ENCODE peak calls at places on chromosome 16, in five cellular contexts. X, Z, B, J and A are unnamed samples.

GRCh38 chr16:79947771-79948170 is 347.2 kb upstream of the MAF start:
- DNase-seq in J (no peak), X (no peak), B (no peak), Z (no peak), A (no peak)

GRCh38 chr16:85034591-85035433 is 7.2 kb downstream of the KIAA0513 start:
- DNase-seq in B (no peak), J (no peak), Z (no peak), X (no peak), A (no peak)

GRCh38 chr16:87278191-87279093 is 38.8 kb downstream of the C16orf95 start:
- DNase-seq in X (peak; percentile 71), B (peak; percentile 91), Z (peak; percentile 77), J (peak; percentile 52), A (peak; percentile 97)

GRCh38 chr16:87830673-87831420 is 38.5 kb downstream of the SLC7A5 start:
- DNase-seq in X (no peak), J (no peak), B (no peak), Z (no peak), A (no peak)

GRCh38 chr16:14337303-14338191 is 266.4 kb downstream of the MRTFB start:
- DNase-seq in B (no peak), J (no peak), X (no peak), Z (no peak), A (no peak)

GRCh38 chr16:89729863-89730574 is 8.7 kb downstream of the ZNF276 start:
- DNase-seq in J (no peak), B (no peak), Z (no peak), X (no peak), A (no peak)

GRCh38 chr16:20851601-20852000 is 45.3 kb downstream of the REXO5 start:
- DNase-seq in Z (no peak), X (no peak), J (peak; percentile 28), B (no peak), A (peak; percentile 36)

GRCh38 chr16:50466170-50466569 is 82.0 kb upstream of the NKD1 start:
- DNase-seq in B (no peak), X (no peak), J (no peak), Z (no peak), A (no peak)

GRCh38 chr16:53884748-53885147 is 180.8 kb downstream of the FTO start:
- DNase-seq in X (no peak), J (no peak), Z (no peak), B (no peak), A (no peak)

GRCh38 chr16:81604960-81605383 is 160.4 kb downstream of the CMIP start:
- DNase-seq in B (no peak), Z (no peak), J (no peak), X (no peak), A (no peak)

GRCh38 chr16:68645494-68646388 is 631 bp downstream of the CDH3 start:
- DNase-seq in X (no peak), B (peak; percentile 74), J (no peak), Z (no peak), A (peak; percentile 51)

GRCh38 chr16:72066747-72067146 is 3.7 kb downstream of the HPR start:
- DNase-seq in Z (no peak), J (peak; percentile 13), B (peak; percentile 37), X (peak; percentile 72), A (peak; percentile 58)

GRCh38 chr16:76241735-76242134 is 35.5 kb upstream of the CNTNAP4 start:
- DNase-seq in X (no peak), B (no peak), Z (no peak), J (no peak), A (no peak)

GRCh38 chr16:74461826-74462225 is 40.5 kb upstream of the CLEC18B start:
- DNase-seq in B (no peak), J (no peak), Z (no peak), X (no peak), A (no peak)

GRCh38 chr16:11101695-11102522 is 154.1 kb downstream of the SOCS1 start:
- DNase-seq in Z (no peak), J (no peak), X (peak; percentile 73), B (no peak), A (no peak)

GRCh38 chr16:5231246-5231759 is 133.7 kb upstream of the EEF2KMT start:
- DNase-seq in B (no peak), Z (no peak), J (no peak), X (no peak), A (no peak)

GRCh38 chr16:6484931-6485330 is 847.7 kb upstream of the RBFOX1 start:
- DNase-seq in X (no peak), J (no peak), B (no peak), Z (no peak), A (no peak)

GRCh38 chr16:22970191-22970845 is 156.4 kb downstream of the HS3ST2 start:
- DNase-seq in Z (no peak), B (no peak), J (no peak), X (no peak), A (no peak)

GRCh38 chr16:30924086-30924714 is 828 bp downstream of the FBXL19 start:
- DNase-seq in X (peak; percentile 26), B (peak; percentile 67), Z (no peak), J (no peak), A (no peak)

GRCh38 chr16:54193656-54194007 is 93.0 kb downstream of the IRX3 start:
- DNase-seq in B (peak; percentile 90), Z (peak; percentile 59), X (peak; percentile 68), J (peak; percentile 59), A (peak; percentile 54)

GRCh38 chr16:11896776-11897175 is 19.0 kb downstream of the GSPT1 start:
- DNase-seq in X (no peak), Z (no peak), J (no peak), B (no peak), A (no peak)

GRCh38 chr16:48636521-48636920 is 26.5 kb upstream of the N4BP1 start:
- DNase-seq in J (no peak), X (no peak), Z (no peak), B (no peak), A (no peak)

GRCh38 chr16:46839986-46840443 is 9.0 kb upstream of the C16orf87 start:
- DNase-seq in J (no peak), X (no peak), Z (no peak), B (no peak), A (no peak)

GRCh38 chr16:17306745-17307144 is 164.0 kb downstream of the XYLT1 start:
- DNase-seq in X (no peak), Z (no peak), B (no peak), J (no peak), A (no peak)

GRCh38 chr16:30602595-30603277 is 7.5 kb downstream of the ZNF689 start:
- DNase-seq in Z (no peak), J (no peak), B (no peak), X (no peak), A (no peak)

GRCh38 chr16:46857261-46857962 is 26.4 kb upstream of the C16orf87 start:
- DNase-seq in Z (no peak), B (peak; percentile 63), X (peak; percentile 23), J (peak; percentile 26), A (no peak)

GRCh38 chr16:47213761-47214440 is 70.2 kb upstream of the NETO2 start:
- DNase-seq in B (no peak), Z (no peak), X (no peak), J (no peak), A (no peak)

GRCh38 chr16:85392756-85393673 is 220.1 kb upstream of the GSE1 start:
- DNase-seq in J (no peak), X (no peak), Z (no peak), B (no peak), A (no peak)

GRCh38 chr16:88686062-88686438 is 257 bp downstream of the SNAI3 start:
- DNase-seq in Z (no peak), X (peak; percentile 58), J (no peak), B (no peak), A (peak; percentile 84)

GRCh38 chr16:15766918-15767317 is 89.9 kb downstream of the MYH11 start:
- DNase-seq in B (no peak), Z (no peak), J (no peak), X (no peak), A (no peak)

GRCh38 chr16:84700518-84701277 is 898 bp downstream of the USP10 start:
- DNase-seq in B (peak; percentile 37), Z (no peak), J (no peak), X (peak; percentile 61), A (no peak)

GRCh38 chr16:2697401-2697948 is 15.2 kb downstream of the KCTD5 start:
- DNase-seq in J (no peak), X (no peak), B (no peak), Z (no peak), A (no peak)
- TF ChIP-seq JUND in J (no peak), X (no peak), B (no peak), Z (no peak), A (no peak)

DNA sequence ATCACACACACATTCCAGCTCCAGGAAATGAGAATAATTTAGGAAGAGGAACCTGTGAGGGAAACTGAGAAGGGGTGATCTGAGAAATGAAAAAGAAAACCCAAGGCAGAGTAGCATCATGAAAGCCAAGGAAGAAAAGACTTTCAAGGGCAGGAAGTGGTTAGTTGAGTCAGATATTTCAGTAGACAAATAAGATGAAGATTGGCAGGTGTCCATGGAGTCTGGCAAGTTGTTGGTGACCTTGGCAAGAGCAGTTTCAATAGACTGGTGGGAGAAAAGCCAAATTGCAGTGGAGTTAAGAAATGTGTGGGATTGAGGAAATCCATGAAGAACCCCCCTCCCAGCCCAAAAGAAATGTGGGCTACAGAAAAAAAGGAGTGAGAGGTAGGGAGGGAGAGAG is 10.7 kb downstream of the GNAO1 start:
- DNase-seq in B (no peak), Z (no peak), J (no peak), X (no peak), A (no peak)
- TF ChIP-seq JUND in B (no peak), Z (no peak), J (no peak), X (no peak), A (no peak)

GRCh38 chr16:27920391-27920891 is 143.1 kb downstream of the GSG1L start:
- DNase-seq in B (peak; percentile 80), J (peak; percentile 35), X (peak; percentile 6), Z (peak; percentile 23), A (no peak)
- TF ChIP-seq JUND in B (no peak), J (no peak), X (no peak), Z (no peak), A (no peak)

GRCh38 chr16:3234543-3235541 is at the start of gene ZNF200:
- DNase-seq in J (peak; percentile 94), B (peak; percentile 95), X (peak; percentile 98), Z (peak; percentile 81), A (peak; percentile 97)

DNA sequence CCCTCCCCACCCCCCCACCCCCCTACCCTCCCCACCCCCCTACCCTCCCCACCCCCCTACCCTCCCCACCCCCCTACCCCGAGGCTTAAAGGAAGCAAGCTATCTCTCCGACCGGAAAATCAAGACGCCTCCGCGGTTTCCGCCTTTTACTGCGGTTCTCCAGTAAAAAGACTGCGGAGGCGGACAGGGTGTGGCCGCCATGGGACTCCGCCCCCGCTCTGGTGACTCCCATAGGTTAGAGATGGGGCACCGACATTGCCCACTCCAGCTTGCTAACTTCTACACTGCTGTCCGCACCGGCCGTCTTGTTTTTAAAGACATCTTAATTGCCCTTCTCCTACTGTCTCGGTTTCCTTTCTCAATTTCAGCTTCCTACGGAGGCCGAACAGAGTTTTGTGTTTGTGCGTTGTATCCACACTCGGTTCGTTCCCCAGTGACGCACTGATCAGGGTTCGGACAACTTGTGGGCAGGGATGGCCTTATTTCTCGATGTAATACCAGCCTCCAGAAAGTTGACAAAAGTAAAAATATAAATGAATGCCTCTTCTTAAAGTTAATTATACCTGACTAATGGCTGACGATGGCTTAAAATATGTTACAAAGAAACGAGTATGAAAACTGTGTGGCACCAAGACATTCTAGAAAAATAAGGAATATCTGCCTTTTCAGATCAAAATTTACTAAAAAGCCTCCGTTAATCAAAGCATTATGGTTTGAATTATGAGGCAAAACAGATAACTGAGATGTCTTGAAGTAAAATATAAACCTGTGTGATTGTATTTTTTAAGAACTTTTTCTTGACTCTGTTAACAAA is 1.1 kb upstream of the ZNF200 start:
- DNase-seq in X (peak; percentile 83), Z (no peak), J (no peak), B (no peak), A (no peak)
- TF ChIP-seq JUND in X (no peak), Z (no peak), J (no peak), B (no peak), A (no peak)